ENCODE peak calls at places on chromosomes 1 and 21, in seven cellular contexts. Y, U, L, E, X, J and O are unnamed samples.

GRCh38 chr1:193355179-193355578 is 168.8 kb upstream of the B3GALT2 start:
- DNase-seq in U (no peak), X (no peak), L (peak), E (no peak), J (no peak), Y (no peak), O (no peak)

GRCh38 chr1:231694081-231694443 is 67.5 kb downstream of the DISC1 start:
- DNase-seq in L (no peak), Y (no peak), U (peak), J (no peak), X (peak), E (no peak), O (no peak)

GRCh38 chr1:77281491-77282186 is at the start of gene AK5:
- DNase-seq in Y (peak), U (no peak), J (peak), E (peak), X (peak), L (peak), O (no peak)

GRCh38 chr1:207004931-207005830 is 27.4 kb downstream of the C1orf116 start:
- DNase-seq in E (peak), Y (no peak), J (peak), X (no peak), L (peak), U (no peak), O (peak)

GRCh38 chr1:44689447-44689765 is 14.9 kb downstream of the ARMH1 start:
- DNase-seq in J (no peak), U (no peak), Y (no peak), L (no peak), E (no peak), X (no peak), O (no peak)

GRCh38 chr1:167645161-167645560 is 15.1 kb downstream of the RCSD1 start:
- DNase-seq in J (no peak), X (no peak), U (no peak), E (peak), Y (no peak), L (no peak), O (no peak)

GRCh38 chr1:197320991-197321531 is 53.0 kb downstream of the CRB1 start:
- DNase-seq in L (peak), Y (no peak), X (no peak), E (no peak), J (peak), U (peak), O (no peak)

GRCh38 chr1:218874313-218874712 is 299.4 kb upstream of the LYPLAL1 start:
- DNase-seq in J (no peak), U (no peak), L (peak), X (no peak), E (no peak), Y (no peak), O (peak)

GRCh38 chr1:44775930-44776748 is 799 bp downstream of the RPS8 start:
- DNase-seq in J (peak), Y (no peak), E (peak), U (no peak), X (no peak), L (peak), O (no peak)

GRCh38 chr1:201456499-201457309 is 12.3 kb downstream of the PHLDA3 start:
- DNase-seq in Y (peak), L (peak), E (peak), J (peak), X (peak), U (no peak), O (no peak)

GRCh38 chr1:159089184-159089791 is 12.7 kb upstream of the AIM2 start:
- DNase-seq in Y (no peak), J (no peak), L (peak), E (peak), U (no peak), X (no peak), O (peak)

GRCh38 chr1:225700164-225700740 is 47.3 kb upstream of the ENAH start:
- DNase-seq in U (no peak), X (no peak), Y (no peak), L (peak), J (no peak), E (peak), O (no peak)

GRCh38 chr1:242425232-242425631 is 99.3 kb downstream of the PLD5 start:
- DNase-seq in J (no peak), U (no peak), E (no peak), L (peak), X (no peak), Y (no peak), O (peak)

GRCh38 chr1:6770727-6771567 is 14.3 kb upstream of the CAMTA1 start:
- DNase-seq in J (peak), X (no peak), Y (no peak), U (no peak), E (peak), L (peak), O (no peak)

GRCh38 chr1:151993084-151993733 is 450 bp downstream of the S100A10 start:
- DNase-seq in Y (peak), X (peak), E (peak), L (peak), U (peak), J (peak), O (no peak)

GRCh38 chr1:236128646-236129178 is 13.6 kb upstream of the GPR137B start:
- DNase-seq in E (no peak), U (no peak), L (no peak), J (no peak), X (no peak), Y (no peak), O (no peak)

GRCh38 chr1:26686795-26687194 is 9.0 kb upstream of the ARID1A start:
- DNase-seq in X (no peak), Y (no peak), L (peak), U (no peak), J (no peak), E (peak), O (no peak)

GRCh38 chr1:18666317-18666920 is 35.8 kb downstream of the PAX7 start:
- DNase-seq in E (no peak), Y (peak), L (peak), X (no peak), J (no peak), U (no peak), O (no peak)

GRCh38 chr1:204927673-204928641 is 57.3 kb downstream of the NFASC start:
- DNase-seq in J (no peak), X (no peak), U (no peak), L (no peak), E (peak), Y (no peak), O (no peak)
- H3K4me3 ChIP-seq in J (no peak), X (no peak), U (no peak), L (no peak), E (no peak), Y (no peak), O (no peak)

DNA sequence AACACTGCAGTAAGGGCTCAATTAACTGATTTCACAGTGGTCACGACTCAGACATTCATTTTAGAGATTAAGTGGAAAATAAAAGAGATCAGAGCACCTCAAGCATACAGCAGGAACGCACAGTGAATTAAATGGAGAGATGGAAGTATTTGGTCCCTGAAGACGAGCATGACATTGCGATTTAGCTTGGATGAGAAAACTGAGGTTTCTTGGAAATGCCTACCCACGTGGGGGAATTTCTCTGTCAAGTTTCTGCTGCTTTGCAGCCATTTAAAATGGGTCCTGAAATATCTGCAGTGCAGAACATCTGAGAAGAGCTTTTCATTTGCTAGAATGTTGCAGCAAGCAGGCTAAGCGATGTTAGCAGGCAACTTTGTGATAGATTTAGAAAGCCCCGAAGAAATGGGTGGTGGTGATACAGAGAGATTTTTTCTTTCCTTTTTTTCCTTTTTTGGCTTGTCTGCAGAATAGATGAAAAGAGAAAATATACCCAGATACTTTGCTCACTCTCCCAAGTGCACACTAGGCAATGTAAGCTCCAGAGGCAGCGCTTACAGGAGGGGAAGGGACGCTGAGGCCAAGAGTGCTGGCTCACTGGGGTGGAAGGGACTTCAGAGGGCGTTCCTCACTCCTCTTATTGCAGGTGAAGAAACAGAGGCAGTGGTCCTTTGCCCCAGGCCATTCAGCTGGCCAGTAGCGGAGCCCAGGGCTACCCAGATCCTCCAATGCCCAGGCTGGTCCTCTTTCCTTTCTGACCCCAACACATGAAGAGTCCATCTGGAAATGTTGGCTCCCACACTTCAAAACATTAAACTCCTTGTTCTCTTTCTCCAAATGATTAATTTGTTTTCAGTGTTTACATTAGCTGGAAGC is 257.9 kb downstream of the KCNJ6 start:
- DNase-seq in Y (no peak), E (no peak), X (no peak), U (no peak), L (no peak), J (no peak), O (no peak)
- H3K4me3 ChIP-seq in Y (no peak), E (no peak), X (no peak), U (no peak), L (no peak), J (no peak), O (no peak)

GRCh38 chr1:1114431-1114830 is 1.5 kb downstream of the C1orf159 start:
- DNase-seq in J (no peak), E (no peak), X (no peak), L (no peak), Y (peak), U (no peak), O (no peak)
- H3K4me3 ChIP-seq in J (no peak), E (no peak), X (no peak), L (peak), Y (no peak), U (no peak), O (no peak)

DNA sequence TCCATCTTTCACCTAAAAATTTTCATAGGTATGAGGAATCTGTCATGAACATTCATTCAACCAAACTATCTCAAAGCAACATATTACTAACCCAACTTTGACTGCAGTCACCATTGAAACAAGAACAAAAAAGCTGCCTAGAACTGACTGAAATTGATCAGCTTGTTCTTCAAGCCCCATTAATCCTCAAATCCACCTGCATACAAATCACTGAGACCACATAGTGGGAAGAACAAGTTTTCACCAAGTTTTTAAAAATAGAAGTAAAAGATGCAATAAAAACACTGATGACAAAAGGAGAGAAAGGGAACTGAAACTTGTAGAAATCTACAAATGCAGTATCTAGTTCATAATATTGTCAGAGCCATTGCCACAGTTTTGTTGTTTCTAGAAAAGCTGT is 6.1 kb downstream of the SORT1 start:
- DNase-seq in L (no peak), E (no peak), X (no peak), J (no peak), Y (no peak), U (no peak), O (no peak)
- H3K4me3 ChIP-seq in L (no peak), E (no peak), X (peak), J (no peak), Y (peak), U (no peak), O (no peak)